ENCODE peak calls at places on chromosomes 5 and 9, in five cellular contexts. Z is WTC11, X is heart left ventricle, A is T47D, N is pancreas. S is an unnamed sample.

GRCh38 chr9:132288956-132289355 is 65.8 kb downstream of the SETX start:
- DNase-seq in Z (no peak), X (no peak), A (no peak), N (no peak), S (no peak)

GRCh38 chr5:72790188-72790587 is 26.3 kb upstream of the TNPO1 start:
- DNase-seq in Z (no peak), X (no peak), A (no peak), N (no peak), S (no peak)

GRCh38 chr5:166324372-166324771 is 1967.1 kb upstream of the WWC1 start:
- DNase-seq in Z (no peak), X (no peak), A (no peak), N (no peak), S (no peak)

GRCh38 chr9:135588886-135589595 is 27.5 kb downstream of the PAEP start:
- DNase-seq in Z (no peak), X (no peak), A (no peak), N (no peak), S (no peak)

GRCh38 chr5:134503088-134503936 is 22.2 kb upstream of the JADE2 start:
- DNase-seq in Z (peak), X (peak), A (no peak), N (peak), S (peak)

GRCh38 chr9:78871452-78872331 is 574.8 kb downstream of the PSAT1 start:
- DNase-seq in Z (no peak), X (no peak), A (no peak), N (peak), S (peak)

GRCh38 chr9:99451121-99451606 is 229.1 kb downstream of the SEC61B start:
- DNase-seq in Z (no peak), X (peak), A (no peak), N (peak), S (no peak)

GRCh38 chr5:113922343-113922742 is 408.8 kb downstream of the YTHDC2 start:
- DNase-seq in Z (no peak), X (no peak), A (no peak), N (no peak), S (no peak)

GRCh38 chr5:147935032-147935431 is 28.7 kb upstream of the C5orf46 start:
- DNase-seq in Z (no peak), X (no peak), A (peak), N (peak), S (peak)

GRCh38 chr5:123502120-123502519 is 9.9 kb upstream of the CSNK1G3 start:
- DNase-seq in Z (no peak), X (no peak), A (no peak), N (no peak), S (no peak)

GRCh38 chr9:137784641-137785513 is 92.7 kb upstream of the CACNA1B start:
- DNase-seq in Z (no peak), X (no peak), A (no peak), N (no peak), S (no peak)

GRCh38 chr5:115349001-115349817 is 52.8 kb upstream of the CCDC112 start:
- DNase-seq in Z (no peak), X (peak), A (no peak), N (peak), S (peak)

GRCh38 chr5:53019320-53019719 is 30.2 kb downstream of the ITGA2 start:
- DNase-seq in Z (no peak), X (no peak), A (no peak), N (no peak), S (peak)

GRCh38 chr5:168135897-168136296 is 155.5 kb upstream of the WWC1 start:
- DNase-seq in Z (no peak), X (no peak), A (no peak), N (no peak), S (no peak)

GRCh38 chr5:583645-584044 is 28.5 kb upstream of the CEP72 start:
- DNase-seq in Z (no peak), X (no peak), A (no peak), N (no peak), S (no peak)

GRCh38 chr5:16589658-16590057 is 27.1 kb downstream of the RETREG1 start:
- DNase-seq in Z (no peak), X (no peak), A (no peak), N (no peak), S (no peak)

GRCh38 chr5:83245037-83245436 is 167.7 kb downstream of the XRCC4 start:
- DNase-seq in Z (no peak), X (no peak), A (no peak), N (no peak), S (no peak)

GRCh38 chr9:2621678-2622360 is at the start of gene VLDLR:
- DNase-seq in Z (peak), X (peak), A (no peak), N (peak), S (peak)